ENCODE peak calls at places on chromosomes 3 and 15, in ten cellular contexts. One of them, this sample, is unnamed.

GRCh38 chr3:149455989-149456388 is 18.5 kb upstream of the TM4SF4 start:
- DNase-seq in thoracic aorta: no peak
- DNase-seq in CD14-positive monocyte: no peak
- DNase-seq in astrocyte of the spinal cord: no peak
- DNase-seq in GM23338: no peak
- DNase-seq in neural progenitor cell: no peak
- DNase-seq in progenitor cell of endocrine pancreas: no peak
- DNase-seq in esophagus muscularis mucosa: peak
- DNase-seq in left ventricle myocardium inferior: no peak
- DNase-seq in OCI-LY7: no peak
- DNase-seq in this sample: no peak

GRCh38 chr15:88476635-88477038 is 9.1 kb downstream of the MRPS11 start:
- DNase-seq in thoracic aorta: no peak
- DNase-seq in CD14-positive monocyte: no peak
- DNase-seq in astrocyte of the spinal cord: peak
- DNase-seq in GM23338: peak
- DNase-seq in neural progenitor cell: peak
- DNase-seq in progenitor cell of endocrine pancreas: no peak
- DNase-seq in esophagus muscularis mucosa: no peak
- DNase-seq in left ventricle myocardium inferior: no peak
- DNase-seq in OCI-LY7: peak
- DNase-seq in this sample: peak

GRCh38 chr3:67361323-67361722 is 293.1 kb downstream of the SUCLG2 start:
- DNase-seq in thoracic aorta: no peak
- DNase-seq in CD14-positive monocyte: no peak
- DNase-seq in astrocyte of the spinal cord: no peak
- DNase-seq in GM23338: no peak
- DNase-seq in neural progenitor cell: no peak
- DNase-seq in progenitor cell of endocrine pancreas: no peak
- DNase-seq in esophagus muscularis mucosa: no peak
- DNase-seq in left ventricle myocardium inferior: no peak
- DNase-seq in OCI-LY7: no peak
- DNase-seq in this sample: no peak

GRCh38 chr15:39244776-39245175 is 336.1 kb upstream of the THBS1 start:
- DNase-seq in thoracic aorta: no peak
- DNase-seq in CD14-positive monocyte: no peak
- DNase-seq in astrocyte of the spinal cord: no peak
- DNase-seq in GM23338: no peak
- DNase-seq in neural progenitor cell: no peak
- DNase-seq in progenitor cell of endocrine pancreas: no peak
- DNase-seq in esophagus muscularis mucosa: no peak
- DNase-seq in left ventricle myocardium inferior: no peak
- DNase-seq in OCI-LY7: no peak
- DNase-seq in this sample: no peak

GRCh38 chr3:182636646-182637045 is 156.7 kb upstream of the ATP11B start:
- DNase-seq in thoracic aorta: no peak
- DNase-seq in CD14-positive monocyte: no peak
- DNase-seq in astrocyte of the spinal cord: no peak
- DNase-seq in GM23338: no peak
- DNase-seq in neural progenitor cell: no peak
- DNase-seq in progenitor cell of endocrine pancreas: no peak
- DNase-seq in esophagus muscularis mucosa: no peak
- DNase-seq in left ventricle myocardium inferior: no peak
- DNase-seq in OCI-LY7: no peak
- DNase-seq in this sample: no peak

GRCh38 chr3:14372587-14372986 is 29.8 kb upstream of the SLC6A6 start:
- DNase-seq in thoracic aorta: no peak
- DNase-seq in CD14-positive monocyte: no peak
- DNase-seq in astrocyte of the spinal cord: no peak
- DNase-seq in GM23338: no peak
- DNase-seq in neural progenitor cell: no peak
- DNase-seq in progenitor cell of endocrine pancreas: no peak
- DNase-seq in esophagus muscularis mucosa: no peak
- DNase-seq in left ventricle myocardium inferior: no peak
- DNase-seq in OCI-LY7: no peak
- DNase-seq in this sample: no peak

GRCh38 chr15:68372291-68372811 is 59.6 kb downstream of the ITGA11 start:
- DNase-seq in thoracic aorta: no peak
- DNase-seq in CD14-positive monocyte: no peak
- DNase-seq in astrocyte of the spinal cord: peak
- DNase-seq in GM23338: peak
- DNase-seq in neural progenitor cell: peak
- DNase-seq in progenitor cell of endocrine pancreas: no peak
- DNase-seq in esophagus muscularis mucosa: no peak
- DNase-seq in left ventricle myocardium inferior: no peak
- DNase-seq in OCI-LY7: no peak
- DNase-seq in this sample: peak

GRCh38 chr15:100430381-100430780 is 88.6 kb upstream of the ADAMTS17 start:
- DNase-seq in thoracic aorta: no peak
- DNase-seq in CD14-positive monocyte: no peak
- DNase-seq in astrocyte of the spinal cord: no peak
- DNase-seq in GM23338: no peak
- DNase-seq in neural progenitor cell: no peak
- DNase-seq in progenitor cell of endocrine pancreas: no peak
- DNase-seq in esophagus muscularis mucosa: no peak
- DNase-seq in left ventricle myocardium inferior: no peak
- DNase-seq in OCI-LY7: no peak
- DNase-seq in this sample: no peak

GRCh38 chr3:198032445-198032936 is 72.5 kb downstream of the LMLN start:
- DNase-seq in thoracic aorta: no peak
- DNase-seq in CD14-positive monocyte: no peak
- DNase-seq in astrocyte of the spinal cord: no peak
- DNase-seq in GM23338: no peak
- DNase-seq in neural progenitor cell: no peak
- DNase-seq in progenitor cell of endocrine pancreas: no peak
- DNase-seq in esophagus muscularis mucosa: no peak
- DNase-seq in left ventricle myocardium inferior: peak
- DNase-seq in OCI-LY7: no peak
- DNase-seq in this sample: peak

GRCh38 chr3:12579456-12579855 is 22.6 kb downstream of the MKRN2 start:
- DNase-seq in thoracic aorta: no peak
- DNase-seq in CD14-positive monocyte: no peak
- DNase-seq in astrocyte of the spinal cord: no peak
- DNase-seq in GM23338: no peak
- DNase-seq in neural progenitor cell: no peak
- DNase-seq in progenitor cell of endocrine pancreas: no peak
- DNase-seq in esophagus muscularis mucosa: no peak
- DNase-seq in left ventricle myocardium inferior: no peak
- DNase-seq in OCI-LY7: no peak
- DNase-seq in this sample: no peak

GRCh38 chr3:12579919-12580318 is 23.0 kb downstream of the MKRN2 start:
- DNase-seq in thoracic aorta: no peak
- DNase-seq in CD14-positive monocyte: no peak
- DNase-seq in astrocyte of the spinal cord: no peak
- DNase-seq in GM23338: no peak
- DNase-seq in neural progenitor cell: no peak
- DNase-seq in progenitor cell of endocrine pancreas: no peak
- DNase-seq in esophagus muscularis mucosa: no peak
- DNase-seq in left ventricle myocardium inferior: no peak
- DNase-seq in OCI-LY7: no peak
- DNase-seq in this sample: no peak

GRCh38 chr3:12577379-12577778 is 20.5 kb downstream of the MKRN2 start:
- DNase-seq in thoracic aorta: no peak
- DNase-seq in CD14-positive monocyte: no peak
- DNase-seq in astrocyte of the spinal cord: no peak
- DNase-seq in GM23338: no peak
- DNase-seq in neural progenitor cell: no peak
- DNase-seq in progenitor cell of endocrine pancreas: no peak
- DNase-seq in esophagus muscularis mucosa: no peak
- DNase-seq in left ventricle myocardium inferior: no peak
- DNase-seq in OCI-LY7: no peak
- DNase-seq in this sample: no peak

GRCh38 chr3:12582730-12583129 is 25.8 kb downstream of the MKRN2 start:
- DNase-seq in thoracic aorta: no peak
- DNase-seq in CD14-positive monocyte: no peak
- DNase-seq in astrocyte of the spinal cord: no peak
- DNase-seq in GM23338: no peak
- DNase-seq in neural progenitor cell: no peak
- DNase-seq in progenitor cell of endocrine pancreas: no peak
- DNase-seq in esophagus muscularis mucosa: no peak
- DNase-seq in left ventricle myocardium inferior: no peak
- DNase-seq in OCI-LY7: no peak
- DNase-seq in this sample: no peak

GRCh38 chr3:12578742-12579141 is 21.9 kb downstream of the MKRN2 start:
- DNase-seq in thoracic aorta: no peak
- DNase-seq in CD14-positive monocyte: no peak
- DNase-seq in astrocyte of the spinal cord: no peak
- DNase-seq in GM23338: no peak
- DNase-seq in neural progenitor cell: no peak
- DNase-seq in progenitor cell of endocrine pancreas: no peak
- DNase-seq in esophagus muscularis mucosa: no peak
- DNase-seq in left ventricle myocardium inferior: no peak
- DNase-seq in OCI-LY7: no peak
- DNase-seq in this sample: no peak
- TF ChIP-seq CTCF in thoracic aorta: no peak
- TF ChIP-seq CTCF in CD14-positive monocyte: peak
- TF ChIP-seq CTCF in astrocyte of the spinal cord: peak
- TF ChIP-seq CTCF in GM23338: peak
- TF ChIP-seq CTCF in neural progenitor cell: peak
- TF ChIP-seq CTCF in progenitor cell of endocrine pancreas: peak
- TF ChIP-seq CTCF in esophagus muscularis mucosa: no peak
- TF ChIP-seq CTCF in left ventricle myocardium inferior: no peak
- TF ChIP-seq CTCF in OCI-LY7: peak
- TF ChIP-seq CTCF in this sample: no peak

GRCh38 chr3:47009225-47010049 is 30.0 kb downstream of the NBEAL2 start:
- DNase-seq in thoracic aorta: peak
- DNase-seq in CD14-positive monocyte: peak
- DNase-seq in astrocyte of the spinal cord: peak
- DNase-seq in GM23338: peak
- DNase-seq in neural progenitor cell: peak
- DNase-seq in progenitor cell of endocrine pancreas: peak
- DNase-seq in esophagus muscularis mucosa: peak
- DNase-seq in left ventricle myocardium inferior: peak
- DNase-seq in OCI-LY7: peak
- DNase-seq in this sample: peak
- TF ChIP-seq CTCF in thoracic aorta: no peak
- TF ChIP-seq CTCF in CD14-positive monocyte: no peak
- TF ChIP-seq CTCF in astrocyte of the spinal cord: no peak
- TF ChIP-seq CTCF in GM23338: no peak
- TF ChIP-seq CTCF in neural progenitor cell: peak
- TF ChIP-seq CTCF in progenitor cell of endocrine pancreas: peak
- TF ChIP-seq CTCF in esophagus muscularis mucosa: peak
- TF ChIP-seq CTCF in left ventricle myocardium inferior: no peak
- TF ChIP-seq CTCF in OCI-LY7: no peak
- TF ChIP-seq CTCF in this sample: no peak

GRCh38 chr3:65557915-65558564 is 480.7 kb downstream of the MAGI1 start:
- DNase-seq in thoracic aorta: no peak
- DNase-seq in CD14-positive monocyte: no peak
- DNase-seq in astrocyte of the spinal cord: no peak
- DNase-seq in GM23338: no peak
- DNase-seq in neural progenitor cell: no peak
- DNase-seq in progenitor cell of endocrine pancreas: no peak
- DNase-seq in esophagus muscularis mucosa: no peak
- DNase-seq in left ventricle myocardium inferior: no peak
- DNase-seq in OCI-LY7: no peak
- DNase-seq in this sample: no peak

GRCh38 chr3:65558821-65559220 is 479.9 kb downstream of the MAGI1 start:
- DNase-seq in thoracic aorta: no peak
- DNase-seq in CD14-positive monocyte: no peak
- DNase-seq in astrocyte of the spinal cord: no peak
- DNase-seq in GM23338: no peak
- DNase-seq in neural progenitor cell: peak
- DNase-seq in progenitor cell of endocrine pancreas: no peak
- DNase-seq in esophagus muscularis mucosa: no peak
- DNase-seq in left ventricle myocardium inferior: no peak
- DNase-seq in OCI-LY7: no peak
- DNase-seq in this sample: no peak

GRCh38 chr3:65560133-65560532 is 478.6 kb downstream of the MAGI1 start:
- DNase-seq in thoracic aorta: no peak
- DNase-seq in CD14-positive monocyte: no peak
- DNase-seq in astrocyte of the spinal cord: no peak
- DNase-seq in GM23338: no peak
- DNase-seq in neural progenitor cell: no peak
- DNase-seq in progenitor cell of endocrine pancreas: no peak
- DNase-seq in esophagus muscularis mucosa: no peak
- DNase-seq in left ventricle myocardium inferior: no peak
- DNase-seq in OCI-LY7: no peak
- DNase-seq in this sample: no peak

GRCh38 chr3:65559643-65560042 is 479.1 kb downstream of the MAGI1 start:
- DNase-seq in thoracic aorta: no peak
- DNase-seq in CD14-positive monocyte: no peak
- DNase-seq in astrocyte of the spinal cord: no peak
- DNase-seq in GM23338: no peak
- DNase-seq in neural progenitor cell: no peak
- DNase-seq in progenitor cell of endocrine pancreas: no peak
- DNase-seq in esophagus muscularis mucosa: no peak
- DNase-seq in left ventricle myocardium inferior: no peak
- DNase-seq in OCI-LY7: no peak
- DNase-seq in this sample: no peak

DNA sequence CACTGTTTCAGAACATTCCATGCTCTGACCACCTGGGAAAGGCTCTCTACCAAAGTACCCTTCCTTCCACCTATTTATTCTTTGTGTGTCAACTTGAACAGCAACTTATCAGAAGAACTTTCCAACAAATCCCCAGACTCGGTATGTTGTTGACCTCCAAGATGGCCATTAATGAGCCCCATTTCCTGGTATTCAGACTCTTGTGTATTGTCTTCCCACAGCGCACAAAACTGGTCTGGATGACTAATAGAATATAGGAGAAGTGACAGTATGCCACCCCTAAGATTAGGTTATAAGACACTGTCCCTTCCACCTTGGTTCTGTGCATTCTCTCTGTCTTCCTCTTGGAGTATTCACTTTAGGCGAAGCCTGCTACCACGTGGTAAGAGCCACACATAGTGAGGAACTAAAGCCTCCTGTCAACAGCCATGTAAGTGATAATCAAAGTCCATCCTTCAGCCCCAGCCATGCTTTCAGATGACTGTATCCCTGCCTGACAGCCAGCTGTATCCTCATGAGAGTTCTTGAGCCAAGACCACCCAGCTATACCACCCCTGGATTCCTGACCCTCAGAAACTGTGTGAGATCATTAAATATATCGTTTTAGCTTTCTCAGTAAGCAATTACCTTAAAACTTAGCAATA is 481.7 kb downstream of the MAGI1 start:
- DNase-seq in thoracic aorta: no peak
- DNase-seq in CD14-positive monocyte: no peak
- DNase-seq in astrocyte of the spinal cord: no peak
- DNase-seq in GM23338: no peak
- DNase-seq in neural progenitor cell: no peak
- DNase-seq in progenitor cell of endocrine pancreas: no peak
- DNase-seq in esophagus muscularis mucosa: no peak
- DNase-seq in left ventricle myocardium inferior: no peak
- DNase-seq in OCI-LY7: no peak
- DNase-seq in this sample: no peak
- TF ChIP-seq CTCF in thoracic aorta: no peak
- TF ChIP-seq CTCF in CD14-positive monocyte: no peak
- TF ChIP-seq CTCF in astrocyte of the spinal cord: no peak
- TF ChIP-seq CTCF in GM23338: no peak
- TF ChIP-seq CTCF in neural progenitor cell: no peak
- TF ChIP-seq CTCF in progenitor cell of endocrine pancreas: no peak
- TF ChIP-seq CTCF in esophagus muscularis mucosa: no peak
- TF ChIP-seq CTCF in left ventricle myocardium inferior: no peak
- TF ChIP-seq CTCF in OCI-LY7: no peak
- TF ChIP-seq CTCF in this sample: no peak

DNA sequence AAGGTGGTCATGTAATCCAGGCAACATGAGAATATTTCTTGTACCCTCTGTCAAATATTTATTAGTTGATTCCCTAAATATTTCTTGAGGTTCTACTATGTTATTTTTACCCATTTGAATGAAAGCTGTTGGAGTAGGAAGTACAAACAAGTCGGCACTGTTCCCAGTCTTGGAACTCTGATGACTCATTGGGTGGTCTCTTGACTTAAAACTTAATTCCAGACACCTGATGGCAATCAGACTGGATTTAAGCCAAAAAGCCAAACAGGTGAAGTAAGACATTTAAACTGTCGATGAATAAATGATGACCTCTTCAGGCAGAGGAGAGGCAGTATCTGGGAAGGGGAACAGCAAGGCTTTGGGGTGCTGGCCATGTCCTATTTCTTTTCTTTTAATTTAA is 22.8 kb downstream of the C2CD4A start:
- DNase-seq in thoracic aorta: no peak
- DNase-seq in CD14-positive monocyte: no peak
- DNase-seq in astrocyte of the spinal cord: no peak
- DNase-seq in GM23338: no peak
- DNase-seq in neural progenitor cell: no peak
- DNase-seq in progenitor cell of endocrine pancreas: no peak
- DNase-seq in esophagus muscularis mucosa: no peak
- DNase-seq in left ventricle myocardium inferior: no peak
- DNase-seq in OCI-LY7: no peak
- DNase-seq in this sample: no peak
- TF ChIP-seq CTCF in thoracic aorta: no peak
- TF ChIP-seq CTCF in CD14-positive monocyte: no peak
- TF ChIP-seq CTCF in astrocyte of the spinal cord: no peak
- TF ChIP-seq CTCF in GM23338: no peak
- TF ChIP-seq CTCF in neural progenitor cell: no peak
- TF ChIP-seq CTCF in progenitor cell of endocrine pancreas: no peak
- TF ChIP-seq CTCF in esophagus muscularis mucosa: no peak
- TF ChIP-seq CTCF in left ventricle myocardium inferior: no peak
- TF ChIP-seq CTCF in OCI-LY7: no peak
- TF ChIP-seq CTCF in this sample: no peak